ENCODE peak calls at places on chromosome 10, in six cellular contexts. B, X, P, R, V and Q are unnamed samples.

GRCh38 chr10:131775444-131775832 is 125.4 kb upstream of the PPP2R2D start:
- DNase-seq in B (no peak), X (no peak), P (no peak), R (no peak), V (no peak), Q (no peak)

GRCh38 chr10:91190388-91190870 is 30.0 kb upstream of the PCGF5 start:
- DNase-seq in B (peak; percentile 78), X (no peak), P (no peak), R (no peak), V (no peak), Q (no peak)

GRCh38 chr10:62083868-62084267 is 182.4 kb downstream of the ARID5B start:
- DNase-seq in B (peak; percentile 84), X (no peak), P (peak; percentile 23), R (no peak), V (no peak), Q (no peak)

GRCh38 chr10:102133373-102134195 is 744 bp downstream of the PPRC1 start:
- DNase-seq in B (peak; percentile 70), X (peak; percentile 94), P (no peak), R (no peak), V (peak; percentile 30), Q (peak; percentile 73)

GRCh38 chr10:70167246-70167645 is 3.1 kb downstream of the SAR1A start:
- DNase-seq in B (no peak), X (no peak), P (no peak), R (no peak), V (no peak), Q (no peak)

GRCh38 chr10:133325392-133325760 is 11.3 kb downstream of the CALY start:
- DNase-seq in B (no peak), X (no peak), P (no peak), R (no peak), V (no peak), Q (no peak)

GRCh38 chr10:98299341-98299740 is 31.3 kb upstream of the LOXL4 start:
- DNase-seq in B (peak; percentile 37), X (no peak), P (no peak), R (no peak), V (no peak), Q (no peak)

GRCh38 chr10:97065686-97066679 is 119.8 kb downstream of the SLIT1 start:
- DNase-seq in B (no peak), X (no peak), P (no peak), R (no peak), V (no peak), Q (no peak)

GRCh38 chr10:35795131-35795819 is 153.2 kb upstream of the FZD8 start:
- DNase-seq in B (peak; percentile 64), X (no peak), P (peak; percentile 76), R (no peak), V (no peak), Q (peak; percentile 38)

GRCh38 chr10:12969951-12970350 is 31.6 kb downstream of the CCDC3 start:
- DNase-seq in B (no peak), X (no peak), P (no peak), R (no peak), V (no peak), Q (no peak)

GRCh38 chr10:43336641-43337318 is 34.7 kb upstream of the FXYD4 start:
- DNase-seq in B (no peak), X (no peak), P (no peak), R (no peak), V (no peak), Q (no peak)

GRCh38 chr10:127216786-127217185 is 20.4 kb upstream of the INSYN2A start:
- DNase-seq in B (peak; percentile 28), X (no peak), P (peak; percentile 16), R (no peak), V (no peak), Q (no peak)

GRCh38 chr10:44576715-44577191 is 191.9 kb upstream of the CXCL12 start:
- DNase-seq in B (peak; percentile 79), X (peak; percentile 80), P (no peak), R (no peak), V (no peak), Q (no peak)

GRCh38 chr10:21505711-21506278 is 19.7 kb downstream of the SKIDA1 start:
- DNase-seq in B (no peak), X (no peak), P (no peak), R (no peak), V (no peak), Q (no peak)

GRCh38 chr10:93722550-93722949 is 20.2 kb upstream of the FRA10AC1 start:
- DNase-seq in B (no peak), X (no peak), P (no peak), R (no peak), V (no peak), Q (no peak)

GRCh38 chr10:111128331-111129167 is 51.7 kb downstream of the ADRA2A start:
- DNase-seq in B (peak; percentile 12), X (no peak), P (no peak), R (peak; percentile 75), V (no peak), Q (peak; percentile 52)

GRCh38 chr10:96988421-96988820 is 156.3 kb downstream of the LCOR start:
- DNase-seq in B (no peak), X (no peak), P (no peak), R (no peak), V (no peak), Q (no peak)

GRCh38 chr10:86662186-86663045 is 5.9 kb upstream of the LDB3 start:
- DNase-seq in B (no peak), X (no peak), P (no peak), R (no peak), V (no peak), Q (no peak)

GRCh38 chr10:123926401-123927264 is 35.0 kb upstream of the CPXM2 start:
- DNase-seq in B (peak; percentile 1), X (peak; percentile 35), P (no peak), R (no peak), V (no peak), Q (no peak)

GRCh38 chr10:97373456-97373855 is 27.7 kb downstream of the RRP12 start:
- DNase-seq in B (no peak), X (no peak), P (no peak), R (no peak), V (no peak), Q (no peak)

GRCh38 chr10:4698075-4698474 is 127.9 kb upstream of the AKR1E2 start:
- DNase-seq in B (no peak), X (no peak), P (no peak), R (no peak), V (no peak), Q (no peak)

GRCh38 chr10:74888947-74889661 is 62.7 kb downstream of the KAT6B start:
- DNase-seq in B (no peak), X (no peak), P (no peak), R (peak; percentile 3), V (no peak), Q (peak; percentile 30)

GRCh38 chr10:87656431-87657072 is 3.1 kb upstream of the PAPSS2 start:
- DNase-seq in B (peak; percentile 52), X (no peak), P (peak; percentile 4), R (no peak), V (no peak), Q (peak; percentile 59)

GRCh38 chr10:43610636-43611035 is 4.4 kb downstream of the ZNF485 start:
- DNase-seq in B (peak; percentile 43), X (no peak), P (no peak), R (no peak), V (no peak), Q (no peak)